ENCODE peak calls at places on chromosomes 3 and 15, in ten cellular contexts. W is foreskin keratinocyte; C is T-helper 2 cell; J is stimulated activated CD8-positive, alpha-beta memory T cell treated with anti-CD3 and anti-CD28 coated beads, Interleukin-2, amount 100 ng/mL, for 1 hour; I is left ventricle myocardium inferior; Y is HL-60; E is NCI-H774; B is heart right ventricle; S is T-cell; M is GM06990. P is an unnamed sample.

GRCh38 chr3:138282836-138283235 is 46.8 kb downstream of the NME9 start:
- DNase-seq in W (no peak), C (no peak), J (no peak), I (no peak), Y (no peak), E (no peak), B (no peak), S (no peak), M (no peak), P (no peak)

GRCh38 chr15:71054286-71054952 is 60.9 kb upstream of the THSD4 start:
- DNase-seq in W (no peak), C (no peak), J (no peak), I (no peak), Y (no peak), E (no peak), B (no peak), S (no peak), M (no peak), P (no peak)

GRCh38 chr3:12588039-12588673 is 31.3 kb downstream of the MKRN2 start:
- DNase-seq in W (peak; percentile 30), C (no peak), J (no peak), I (no peak), Y (no peak), E (no peak), B (no peak), S (no peak), M (no peak), P (no peak)

GRCh38 chr3:185225523-185225922 is 28.3 kb downstream of the EHHADH start:
- DNase-seq in W (peak; percentile 39), C (no peak), J (no peak), I (no peak), Y (no peak), E (no peak), B (no peak), S (no peak), M (no peak), P (no peak)

GRCh38 chr3:127611251-127611650 is 13.0 kb downstream of the MCM2 start:
- DNase-seq in W (no peak), C (no peak), J (no peak), I (no peak), Y (no peak), E (no peak), B (no peak), S (no peak), M (no peak), P (no peak)

GRCh38 chr3:143970773-143971366 is 753 bp upstream of the DIPK2A start:
- DNase-seq in W (no peak), C (no peak), J (peak; percentile 20), I (peak; percentile 35), Y (no peak), E (peak; percentile 55), B (peak; percentile 52), S (peak; percentile 26), M (peak; percentile 81), P (no peak)

GRCh38 chr15:76763554-76763953 is 141.6 kb downstream of the SCAPER start:
- DNase-seq in W (no peak), C (no peak), J (no peak), I (no peak), Y (no peak), E (no peak), B (no peak), S (no peak), M (no peak), P (no peak)

GRCh38 chr3:14780927-14781507 is 37.7 kb upstream of the FGD5 start:
- DNase-seq in W (no peak), C (no peak), J (no peak), I (peak; percentile 64), Y (peak; percentile 25), E (peak; percentile 60), B (peak; percentile 61), S (no peak), M (peak; percentile 36), P (peak; percentile 48)

GRCh38 chr3:65888980-65889706 is 149.6 kb downstream of the MAGI1 start:
- DNase-seq in W (peak; percentile 86), C (no peak), J (no peak), I (no peak), Y (no peak), E (no peak), B (no peak), S (no peak), M (peak; percentile 29), P (no peak)

GRCh38 chr15:57655087-57655486 is 51.4 kb upstream of the POLR2M start:
- DNase-seq in W (no peak), C (no peak), J (no peak), I (no peak), Y (no peak), E (no peak), B (no peak), S (no peak), M (no peak), P (no peak)

P was measured in CD4-positive, CD25-positive, alpha-beta regulatory T cell.